ENCODE peak calls at places on chromosomes 11 and 22, in six cellular contexts. One of them, this sample, is unnamed.

GRCh38 chr11:110584150-110584549 is 128.1 kb downstream of the ARHGAP20 start:
- DNase-seq in heart left ventricle: no peak
- DNase-seq in K562: no peak
- DNase-seq in brain microvascular endothelial cell: no peak
- DNase-seq in gastrocnemius medialis: no peak
- DNase-seq in heart right ventricle: no peak
- DNase-seq in this sample: no peak

GRCh38 chr22:44335903-44336803 is 23.4 kb upstream of the SHISAL1 start:
- DNase-seq in heart left ventricle: no peak
- DNase-seq in K562: no peak
- DNase-seq in brain microvascular endothelial cell: no peak
- DNase-seq in gastrocnemius medialis: no peak
- DNase-seq in heart right ventricle: no peak
- DNase-seq in this sample: no peak

GRCh38 chr11:75371930-75372876 is 20.7 kb upstream of the ARRB1 start:
- DNase-seq in heart left ventricle: no peak
- DNase-seq in K562: no peak
- DNase-seq in brain microvascular endothelial cell: no peak
- DNase-seq in gastrocnemius medialis: no peak
- DNase-seq in heart right ventricle: no peak
- DNase-seq in this sample: no peak

GRCh38 chr11:50192743-50193142 is 160.1 kb downstream of the OR4C45 start:
- DNase-seq in heart left ventricle: no peak
- DNase-seq in K562: no peak
- DNase-seq in brain microvascular endothelial cell: no peak
- DNase-seq in gastrocnemius medialis: no peak
- DNase-seq in heart right ventricle: no peak
- DNase-seq in this sample: no peak

GRCh38 chr11:4887591-4887990 is 5.9 kb downstream of the OR51T1 start:
- DNase-seq in heart left ventricle: no peak
- DNase-seq in K562: no peak
- DNase-seq in brain microvascular endothelial cell: no peak
- DNase-seq in gastrocnemius medialis: no peak
- DNase-seq in heart right ventricle: no peak
- DNase-seq in this sample: no peak

GRCh38 chr22:19916006-19916405 is 25.6 kb upstream of the COMT start:
- DNase-seq in heart left ventricle: no peak
- DNase-seq in K562: no peak
- DNase-seq in brain microvascular endothelial cell: no peak
- DNase-seq in gastrocnemius medialis: peak; percentile 84
- DNase-seq in heart right ventricle: no peak
- DNase-seq in this sample: no peak

GRCh38 chr11:66951927-66952337 is 6.3 kb downstream of the PC start:
- DNase-seq in heart left ventricle: no peak
- DNase-seq in K562: no peak
- DNase-seq in brain microvascular endothelial cell: no peak
- DNase-seq in gastrocnemius medialis: peak; percentile 83
- DNase-seq in heart right ventricle: no peak
- DNase-seq in this sample: no peak

GRCh38 chr11:16041207-16041606 is 315.1 kb downstream of the SOX6 start:
- DNase-seq in heart left ventricle: no peak
- DNase-seq in K562: no peak
- DNase-seq in brain microvascular endothelial cell: no peak
- DNase-seq in gastrocnemius medialis: no peak
- DNase-seq in heart right ventricle: no peak
- DNase-seq in this sample: no peak

GRCh38 chr22:39382410-39382809 is 17.2 kb upstream of the TAB1 start:
- DNase-seq in heart left ventricle: no peak
- DNase-seq in K562: no peak
- DNase-seq in brain microvascular endothelial cell: no peak
- DNase-seq in gastrocnemius medialis: no peak
- DNase-seq in heart right ventricle: no peak
- DNase-seq in this sample: no peak

GRCh38 chr11:121334973-121335711 is 42.6 kb downstream of the SC5D start:
- DNase-seq in heart left ventricle: no peak
- DNase-seq in K562: no peak
- DNase-seq in brain microvascular endothelial cell: no peak
- DNase-seq in gastrocnemius medialis: no peak
- DNase-seq in heart right ventricle: no peak
- DNase-seq in this sample: no peak

GRCh38 chr11:60918251-60918940 is 4.4 kb downstream of the TMEM109 start:
- DNase-seq in heart left ventricle: no peak
- DNase-seq in K562: no peak
- DNase-seq in brain microvascular endothelial cell: no peak
- DNase-seq in gastrocnemius medialis: peak; percentile 18
- DNase-seq in heart right ventricle: no peak
- DNase-seq in this sample: no peak

GRCh38 chr11:61131586-61131985 is 29.3 kb downstream of the CD5 start:
- DNase-seq in heart left ventricle: no peak
- DNase-seq in K562: no peak
- DNase-seq in brain microvascular endothelial cell: no peak
- DNase-seq in gastrocnemius medialis: no peak
- DNase-seq in heart right ventricle: no peak
- DNase-seq in this sample: no peak

GRCh38 chr22:28798810-28799124 is 1.6 kb downstream of the XBP1 start:
- DNase-seq in heart left ventricle: no peak
- DNase-seq in K562: no peak
- DNase-seq in brain microvascular endothelial cell: peak; percentile 11
- DNase-seq in gastrocnemius medialis: no peak
- DNase-seq in heart right ventricle: no peak
- DNase-seq in this sample: no peak

GRCh38 chr22:30610299-30610698 is 3.3 kb downstream of the TCN2 start:
- DNase-seq in heart left ventricle: peak; percentile 45
- DNase-seq in K562: no peak
- DNase-seq in brain microvascular endothelial cell: no peak
- DNase-seq in gastrocnemius medialis: peak; percentile 30
- DNase-seq in heart right ventricle: no peak
- DNase-seq in this sample: no peak

GRCh38 chr11:46181843-46182424 is 60.7 kb upstream of the PHF21A start:
- DNase-seq in heart left ventricle: no peak
- DNase-seq in K562: no peak
- DNase-seq in brain microvascular endothelial cell: no peak
- DNase-seq in gastrocnemius medialis: no peak
- DNase-seq in heart right ventricle: no peak
- DNase-seq in this sample: no peak

GRCh38 chr11:27621440-27622161 is 78.7 kb downstream of the BDNF start:
- DNase-seq in heart left ventricle: peak; percentile 26
- DNase-seq in K562: no peak
- DNase-seq in brain microvascular endothelial cell: no peak
- DNase-seq in gastrocnemius medialis: no peak
- DNase-seq in heart right ventricle: no peak
- DNase-seq in this sample: peak; percentile 20

GRCh38 chr11:8267280-8267679 is 3.6 kb upstream of the LMO1 start:
- DNase-seq in heart left ventricle: no peak
- DNase-seq in K562: no peak
- DNase-seq in brain microvascular endothelial cell: no peak
- DNase-seq in gastrocnemius medialis: peak; percentile 3
- DNase-seq in heart right ventricle: no peak
- DNase-seq in this sample: no peak

GRCh38 chr22:33923660-33924246 is 3.5 kb upstream of the LARGE1 start:
- DNase-seq in heart left ventricle: peak; percentile 45
- DNase-seq in K562: peak; percentile 28
- DNase-seq in brain microvascular endothelial cell: peak; percentile 62
- DNase-seq in gastrocnemius medialis: peak; percentile 53
- DNase-seq in heart right ventricle: no peak
- DNase-seq in this sample: peak; percentile 41

GRCh38 chr11:60334005-60334620 is 7.1 kb downstream of the MS4A6E start:
- DNase-seq in heart left ventricle: peak; percentile 30
- DNase-seq in K562: peak; percentile 58
- DNase-seq in brain microvascular endothelial cell: peak; percentile 78
- DNase-seq in gastrocnemius medialis: peak; percentile 13
- DNase-seq in heart right ventricle: no peak
- DNase-seq in this sample: no peak

GRCh38 chr11:1388763-1389102 is 1.0 kb upstream of the BRSK2 start:
- DNase-seq in heart left ventricle: no peak
- DNase-seq in K562: no peak
- DNase-seq in brain microvascular endothelial cell: no peak
- DNase-seq in gastrocnemius medialis: no peak
- DNase-seq in heart right ventricle: peak; percentile 25
- DNase-seq in this sample: no peak

GRCh38 chr22:33467067-33467466 is 408.9 kb upstream of the SYN3 start:
- DNase-seq in heart left ventricle: no peak
- DNase-seq in K562: no peak
- DNase-seq in brain microvascular endothelial cell: no peak
- DNase-seq in gastrocnemius medialis: no peak
- DNase-seq in heart right ventricle: no peak
- DNase-seq in this sample: no peak

GRCh38 chr11:77789731-77790476 is 30.6 kb downstream of the RSF1 start:
- DNase-seq in heart left ventricle: no peak
- DNase-seq in K562: no peak
- DNase-seq in brain microvascular endothelial cell: no peak
- DNase-seq in gastrocnemius medialis: no peak
- DNase-seq in heart right ventricle: no peak
- DNase-seq in this sample: no peak

GRCh38 chr11:42422094-42422493 is 889.7 kb upstream of the API5 start:
- DNase-seq in heart left ventricle: no peak
- DNase-seq in K562: no peak
- DNase-seq in brain microvascular endothelial cell: peak; percentile 35
- DNase-seq in gastrocnemius medialis: no peak
- DNase-seq in heart right ventricle: no peak
- DNase-seq in this sample: peak; percentile 60

GRCh38 chr11:30586251-30587144 is at the start of gene MPPED2:
- DNase-seq in heart left ventricle: peak; percentile 61
- DNase-seq in K562: peak; percentile 9
- DNase-seq in brain microvascular endothelial cell: no peak
- DNase-seq in gastrocnemius medialis: peak; percentile 15
- DNase-seq in heart right ventricle: peak; percentile 61
- DNase-seq in this sample: no peak

DNA sequence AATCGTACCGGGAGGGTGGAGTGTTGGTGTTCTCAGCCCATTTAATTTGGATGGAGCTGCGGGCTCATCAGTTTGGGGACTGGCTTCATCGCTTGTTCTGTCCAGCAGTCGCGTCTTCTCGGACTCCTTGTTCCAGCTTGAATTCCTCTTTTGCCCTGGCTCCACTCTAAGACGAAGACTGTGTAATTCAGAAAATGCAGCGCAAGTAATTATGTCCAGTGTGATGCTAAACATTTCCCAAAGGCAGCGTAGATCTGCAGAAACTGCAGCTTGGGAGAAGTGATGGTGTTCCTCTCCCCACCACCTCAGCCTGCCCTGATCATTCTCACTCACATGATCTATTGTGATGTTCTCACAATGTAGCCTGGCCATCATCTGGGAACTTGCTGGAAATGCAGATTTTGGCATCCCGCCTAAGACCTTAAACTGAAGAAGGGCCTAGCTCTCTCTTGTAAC is 666 bp downstream of the SLC25A18 start:
- DNase-seq in heart left ventricle: no peak
- DNase-seq in K562: no peak
- DNase-seq in brain microvascular endothelial cell: no peak
- DNase-seq in gastrocnemius medialis: peak; percentile 80
- DNase-seq in heart right ventricle: no peak
- DNase-seq in this sample: peak; percentile 11
- H3K36me3 ChIP-seq in heart left ventricle: no peaks in the 10 kb centered on the region
- H3K36me3 ChIP-seq in K562: no peaks in the 10 kb centered on the region
- H3K36me3 ChIP-seq in brain microvascular endothelial cell: no peaks in the 10 kb centered on the region
- H3K36me3 ChIP-seq in gastrocnemius medialis: no peaks in the 10 kb centered on the region
- H3K36me3 ChIP-seq in heart right ventricle: no peaks in the 10 kb centered on the region
- H3K36me3 ChIP-seq in this sample: no peaks in the 10 kb centered on the region

GRCh38 chr11:108167624-108168023 is 46.3 kb downstream of the ACAT1 start:
- DNase-seq in heart left ventricle: no peak
- DNase-seq in K562: no peak
- DNase-seq in brain microvascular endothelial cell: no peak
- DNase-seq in gastrocnemius medialis: no peak
- DNase-seq in heart right ventricle: no peak
- DNase-seq in this sample: no peak

GRCh38 chr11:108170191-108170590 is 48.8 kb downstream of the ACAT1 start:
- DNase-seq in heart left ventricle: no peak
- DNase-seq in K562: no peak
- DNase-seq in brain microvascular endothelial cell: no peak
- DNase-seq in gastrocnemius medialis: no peak
- DNase-seq in heart right ventricle: no peak
- DNase-seq in this sample: no peak
- H3K4me3 ChIP-seq in heart left ventricle: peak overlapping the region; percentile 21
- H3K4me3 ChIP-seq in K562: no peak overlapping the region
- H3K4me3 ChIP-seq in brain microvascular endothelial cell: no peak overlapping the region
- H3K4me3 ChIP-seq in gastrocnemius medialis: no peak overlapping the region
- H3K4me3 ChIP-seq in heart right ventricle: peak overlapping the region; percentile 32
- H3K4me3 ChIP-seq in this sample: no peak overlapping the region

DNA sequence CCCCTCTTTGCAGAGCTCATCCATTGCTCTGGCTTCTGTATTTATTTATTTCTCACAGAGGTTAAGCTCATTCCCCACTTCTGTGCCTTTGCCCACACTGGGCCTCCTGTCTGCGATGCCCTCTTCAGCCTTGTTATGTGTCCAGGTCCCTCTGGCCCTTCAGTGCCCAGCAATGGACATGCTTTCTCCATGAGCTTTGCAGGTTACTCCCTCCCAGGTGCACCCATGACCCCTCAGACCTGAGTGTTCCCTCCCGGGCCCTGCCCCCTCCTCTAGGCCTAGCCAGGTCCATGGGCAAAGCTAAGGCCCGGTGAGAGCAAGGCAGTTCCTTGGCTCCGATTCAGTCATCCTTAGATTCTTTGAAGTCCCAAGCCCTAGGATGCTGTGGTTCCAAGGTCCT is 17.5 kb upstream of the ARHGEF17 start:
- DNase-seq in heart left ventricle: peak; percentile 20
- DNase-seq in K562: no peak
- DNase-seq in brain microvascular endothelial cell: no peak
- DNase-seq in gastrocnemius medialis: no peak
- DNase-seq in heart right ventricle: no peak
- DNase-seq in this sample: no peak
- H3K36me3 ChIP-seq in heart left ventricle: no peaks in the 10 kb centered on the region
- H3K36me3 ChIP-seq in K562: no peaks in the 10 kb centered on the region
- H3K36me3 ChIP-seq in brain microvascular endothelial cell: no peaks in the 10 kb centered on the region
- H3K36me3 ChIP-seq in gastrocnemius medialis: no peaks in the 10 kb centered on the region
- H3K36me3 ChIP-seq in heart right ventricle: no peaks in the 10 kb centered on the region
- H3K36me3 ChIP-seq in this sample: no peaks in the 10 kb centered on the region

GRCh38 chr11:32176223-32176811 is 85.4 kb downstream of the RCN1 start:
- DNase-seq in heart left ventricle: peak; percentile 54
- DNase-seq in K562: peak; percentile 80
- DNase-seq in brain microvascular endothelial cell: peak; percentile 81
- DNase-seq in gastrocnemius medialis: peak; percentile 60
- DNase-seq in heart right ventricle: peak; percentile 27
- DNase-seq in this sample: peak; percentile 44

GRCh38 chr11:32173977-32174376 is 83.1 kb downstream of the RCN1 start:
- DNase-seq in heart left ventricle: no peak
- DNase-seq in K562: no peak
- DNase-seq in brain microvascular endothelial cell: no peak
- DNase-seq in gastrocnemius medialis: no peak
- DNase-seq in heart right ventricle: no peak
- DNase-seq in this sample: no peak

GRCh38 chr11:32168924-32169323 is 78.0 kb downstream of the RCN1 start:
- DNase-seq in heart left ventricle: no peak
- DNase-seq in K562: no peak
- DNase-seq in brain microvascular endothelial cell: no peak
- DNase-seq in gastrocnemius medialis: no peak
- DNase-seq in heart right ventricle: no peak
- DNase-seq in this sample: no peak

GRCh38 chr11:32172771-32173170 is 81.9 kb downstream of the RCN1 start:
- DNase-seq in heart left ventricle: no peak
- DNase-seq in K562: no peak
- DNase-seq in brain microvascular endothelial cell: no peak
- DNase-seq in gastrocnemius medialis: no peak
- DNase-seq in heart right ventricle: no peak
- DNase-seq in this sample: peak; percentile 24

DNA sequence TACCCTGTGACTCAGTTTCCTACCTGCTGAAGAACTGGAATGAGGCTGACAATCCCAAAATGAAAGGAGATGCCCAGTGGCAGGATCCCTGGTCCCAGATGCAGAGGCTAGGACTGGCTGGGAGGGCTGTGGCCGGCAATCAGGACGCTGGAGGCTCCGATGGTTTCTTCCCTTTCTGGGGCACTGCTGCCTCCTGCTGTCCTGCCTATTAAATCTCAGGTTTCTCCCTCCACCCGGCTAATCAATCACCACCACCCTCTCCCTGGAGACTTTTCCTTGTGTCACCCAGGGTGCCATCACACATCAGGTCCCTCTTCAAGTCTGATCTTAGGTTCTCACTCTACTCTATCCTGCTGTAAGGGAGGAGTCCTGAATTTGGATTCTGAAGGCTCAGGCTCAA is 82.6 kb downstream of the RCN1 start:
- DNase-seq in heart left ventricle: peak; percentile 54
- DNase-seq in K562: no peak
- DNase-seq in brain microvascular endothelial cell: peak; percentile 49
- DNase-seq in gastrocnemius medialis: peak; percentile 13
- DNase-seq in heart right ventricle: peak; percentile 57
- DNase-seq in this sample: peak; percentile 39
- H3K4me3 ChIP-seq in heart left ventricle: peak overlapping the region; percentile 37
- H3K4me3 ChIP-seq in K562: no peak overlapping the region
- H3K4me3 ChIP-seq in brain microvascular endothelial cell: peak overlapping the region; percentile 50
- H3K4me3 ChIP-seq in gastrocnemius medialis: peak overlapping the region; percentile 33
- H3K4me3 ChIP-seq in heart right ventricle: peak overlapping the region; percentile 44
- H3K4me3 ChIP-seq in this sample: peak overlapping the region; percentile 51

This sample was measured in astrocyte.